ENCODE peak calls at places on chromosomes 13 and 19, in five cellular contexts. Z, V, H, X and B are unnamed samples.

GRCh38 chr19:24054044-24054935 is 32.7 kb upstream of the ZNF254 start:
- DNase-seq in Z (no peak), V (no peak), H (no peak), X (no peak), B (no peak)

GRCh38 chr13:110597041-110597689 is 18.2 kb upstream of the NAXD start:
- DNase-seq in Z (no peak), V (no peak), H (no peak), X (no peak), B (no peak)

GRCh38 chr13:113809934-113810333 is 50.9 kb downstream of the TMEM255B start:
- DNase-seq in Z (no peak), V (no peak), H (no peak), X (no peak), B (no peak)

GRCh38 chr19:56681702-56682101 is 10.1 kb upstream of the ZNF835 start:
- DNase-seq in Z (no peak), V (no peak), H (no peak), X (no peak), B (no peak)

GRCh38 chr13:69856331-69856730 is 251.3 kb upstream of the ATXN8OS start:
- DNase-seq in Z (no peak), V (no peak), H (no peak), X (no peak), B (no peak)

GRCh38 chr19:18878858-18879578 is 16.9 kb downstream of the CERS1 start:
- DNase-seq in Z (no peak), V (no peak), H (no peak), X (no peak), B (no peak)

GRCh38 chr13:91946498-91947070 is 548.2 kb downstream of the GPC5 start:
- DNase-seq in Z (peak), V (no peak), H (no peak), X (peak), B (no peak)

GRCh38 chr13:73684286-73684685 is 449.9 kb downstream of the KLF12 start:
- DNase-seq in Z (peak), V (no peak), H (no peak), X (no peak), B (no peak)

GRCh38 chr19:12913011-12913561 is 6.0 kb downstream of the SYCE2 start:
- DNase-seq in Z (peak), V (no peak), H (no peak), X (peak), B (peak)

GRCh38 chr19:3949997-3950859 is 17.4 kb downstream of the NMRK2 start:
- DNase-seq in Z (no peak), V (no peak), H (peak), X (no peak), B (no peak)

GRCh38 chr19:34265221-34265650 is 10.9 kb downstream of the GARRE1 start:
- DNase-seq in Z (no peak), V (no peak), H (no peak), X (no peak), B (no peak)

GRCh38 chr19:50548191-50549058 is 19.8 kb downstream of the LRRC4B start:
- DNase-seq in Z (no peak), V (no peak), H (no peak), X (no peak), B (no peak)